ENCODE peak calls at places on chromosomes 11 and 22, in seven cellular contexts. One of them, this sample, is unnamed.

GRCh38 chr22:23754220-23754919 is at the start of gene VPREB3:
- DNase-seq in activated T-cell treated with anti-CD3 and anti-CD28 coated beads, Interleukin-2, amount 50 U/mL, for 24 hours: no peak
- DNase-seq in MV-4-11: no peak
- DNase-seq in Karpas-422: peak
- DNase-seq in memory B cell: no peak
- DNase-seq in coronary artery: no peak
- DNase-seq in GM23248: no peak
- DNase-seq in this sample: no peak

GRCh38 chr22:46547179-46547882 is 9.9 kb upstream of the CELSR1 start:
- DNase-seq in coronary artery: no peak
- DNase-seq in memory B cell: no peak
- DNase-seq in MV-4-11: peak
- DNase-seq in Karpas-422: no peak
- DNase-seq in GM23248: peak
- DNase-seq in activated T-cell treated with anti-CD3 and anti-CD28 coated beads, Interleukin-2, amount 50 U/mL, for 24 hours: no peak
- DNase-seq in this sample: no peak

GRCh38 chr11:96136623-96137313 is 206.2 kb downstream of the MAML2 start:
- DNase-seq in MV-4-11: no peak
- DNase-seq in memory B cell: no peak
- DNase-seq in coronary artery: no peak
- DNase-seq in GM23248: peak
- DNase-seq in Karpas-422: no peak
- DNase-seq in activated T-cell treated with anti-CD3 and anti-CD28 coated beads, Interleukin-2, amount 50 U/mL, for 24 hours: no peak
- DNase-seq in this sample: no peak

GRCh38 chr11:134501406-134502152 is 89.5 kb upstream of the B3GAT1 start:
- DNase-seq in GM23248: no peak
- DNase-seq in activated T-cell treated with anti-CD3 and anti-CD28 coated beads, Interleukin-2, amount 50 U/mL, for 24 hours: peak
- DNase-seq in Karpas-422: no peak
- DNase-seq in coronary artery: no peak
- DNase-seq in memory B cell: no peak
- DNase-seq in MV-4-11: no peak
- DNase-seq in this sample: no peak

GRCh38 chr11:20707876-20708275 is 38.5 kb downstream of the NELL1 start:
- DNase-seq in memory B cell: no peak
- DNase-seq in coronary artery: no peak
- DNase-seq in Karpas-422: no peak
- DNase-seq in activated T-cell treated with anti-CD3 and anti-CD28 coated beads, Interleukin-2, amount 50 U/mL, for 24 hours: no peak
- DNase-seq in MV-4-11: no peak
- DNase-seq in GM23248: no peak
- DNase-seq in this sample: no peak

GRCh38 chr22:37741312-37741795 is 44.5 kb downstream of the TRIOBP start:
- DNase-seq in activated T-cell treated with anti-CD3 and anti-CD28 coated beads, Interleukin-2, amount 50 U/mL, for 24 hours: no peak
- DNase-seq in memory B cell: no peak
- DNase-seq in GM23248: peak
- DNase-seq in MV-4-11: peak
- DNase-seq in Karpas-422: no peak
- DNase-seq in coronary artery: peak
- DNase-seq in this sample: no peak

GRCh38 chr22:24583221-24583971 is 9.5 kb downstream of the LRRC75B start:
- DNase-seq in memory B cell: no peak
- DNase-seq in Karpas-422: no peak
- DNase-seq in coronary artery: no peak
- DNase-seq in MV-4-11: no peak
- DNase-seq in GM23248: peak
- DNase-seq in activated T-cell treated with anti-CD3 and anti-CD28 coated beads, Interleukin-2, amount 50 U/mL, for 24 hours: no peak
- DNase-seq in this sample: no peak

GRCh38 chr11:56783448-56784041 is 35.0 kb upstream of the OR9G4 start:
- DNase-seq in coronary artery: no peak
- DNase-seq in MV-4-11: peak
- DNase-seq in activated T-cell treated with anti-CD3 and anti-CD28 coated beads, Interleukin-2, amount 50 U/mL, for 24 hours: no peak
- DNase-seq in GM23248: peak
- DNase-seq in memory B cell: no peak
- DNase-seq in Karpas-422: peak
- DNase-seq in this sample: no peak

GRCh38 chr11:111823629-111824028 is 47.8 kb downstream of the ALG9 start:
- DNase-seq in GM23248: no peak
- DNase-seq in Karpas-422: peak
- DNase-seq in coronary artery: no peak
- DNase-seq in memory B cell: no peak
- DNase-seq in MV-4-11: no peak
- DNase-seq in activated T-cell treated with anti-CD3 and anti-CD28 coated beads, Interleukin-2, amount 50 U/mL, for 24 hours: no peak
- DNase-seq in this sample: no peak